ENCODE peak calls at places on chromosomes 5 and 9, in five cellular contexts. W, Y, N, H and S are unnamed samples.

GRCh38 chr5:151313357-151313756 is 9.8 kb upstream of the SLC36A3 start:
- DNase-seq in W (no peak), Y (no peak), N (no peak), H (no peak), S (no peak)

GRCh38 chr9:129111762-129112151 is 542 bp downstream of the PTPA start:
- DNase-seq in W (peak; percentile 56), Y (peak; percentile 36), N (peak; percentile 25), H (no peak), S (peak; percentile 54)

GRCh38 chr9:109401169-109401989 is 80.5 kb upstream of the EPB41L4B start:
- DNase-seq in W (peak; percentile 80), Y (peak; percentile 74), N (peak; percentile 65), H (no peak), S (peak; percentile 95)

GRCh38 chr5:56941981-56942380 is 9.9 kb downstream of the MIER3 start:
- DNase-seq in W (no peak), Y (no peak), N (no peak), H (no peak), S (no peak)

GRCh38 chr5:89735108-89735507 is 674.4 kb downstream of the CETN3 start:
- DNase-seq in W (no peak), Y (no peak), N (no peak), H (no peak), S (no peak)

GRCh38 chr9:117779760-117780159 is 75.6 kb downstream of the TLR4 start:
- DNase-seq in W (no peak), Y (no peak), N (no peak), H (no peak), S (peak; percentile 8)

GRCh38 chr9:130927995-130928900 is 10.8 kb downstream of the FIBCD1 start:
- DNase-seq in W (peak; percentile 73), Y (peak; percentile 81), N (peak; percentile 70), H (peak; percentile 70), S (no peak)

GRCh38 chr5:77138981-77139380 is 51.9 kb upstream of the ZBED3 start:
- DNase-seq in W (no peak), Y (no peak), N (no peak), H (no peak), S (no peak)

GRCh38 chr9:89533396-89534187 is 35.7 kb upstream of the SEMA4D start:
- DNase-seq in W (no peak), Y (no peak), N (no peak), H (no peak), S (no peak)

GRCh38 chr5:145495171-145495570 is 340.0 kb downstream of the PRELID2 start:
- DNase-seq in W (no peak), Y (no peak), N (no peak), H (no peak), S (no peak)

GRCh38 chr5:77645158-77645994 is 6.9 kb upstream of the OTP start:
- DNase-seq in W (peak; percentile 86), Y (peak; percentile 34), N (peak; percentile 13), H (no peak), S (peak; percentile 72)

GRCh38 chr9:33023661-33024060 is 1.4 kb upstream of the DNAJA1 start:
- DNase-seq in W (no peak), Y (no peak), N (no peak), H (no peak), S (no peak)

GRCh38 chr9:101477214-101477613 is 41.6 kb upstream of the ALDOB start:
- DNase-seq in W (no peak), Y (no peak), N (no peak), H (no peak), S (no peak)

GRCh38 chr9:109551651-109552050 is 53.5 kb upstream of the PTPN3 start:
- DNase-seq in W (no peak), Y (no peak), N (no peak), H (no peak), S (no peak)

GRCh38 chr9:115058175-115058574 is 59.8 kb downstream of the TNC start:
- DNase-seq in W (no peak), Y (no peak), N (no peak), H (no peak), S (no peak)

GRCh38 chr5:180142824-180143610 is 66.0 kb downstream of the RASGEF1C start:
- DNase-seq in W (no peak), Y (no peak), N (no peak), H (no peak), S (no peak)

GRCh38 chr5:147522435-147522834 is 12.6 kb upstream of the DPYSL3 start:
- DNase-seq in W (no peak), Y (no peak), N (no peak), H (no peak), S (no peak)

GRCh38 chr5:77167695-77168111 is 42.8 kb upstream of the PDE8B start:
- DNase-seq in W (no peak), Y (peak; percentile 92), N (no peak), H (no peak), S (no peak)

GRCh38 chr9:127720031-127720864 is 4.4 kb downstream of the TTC16 start:
- DNase-seq in W (no peak), Y (no peak), N (no peak), H (no peak), S (no peak)

GRCh38 chr5:128241071-128241695 is 157.6 kb downstream of the SLC12A2 start:
- DNase-seq in W (no peak), Y (no peak), N (no peak), H (no peak), S (no peak)

GRCh38 chr5:149132474-149132873 is 8.8 kb upstream of the ABLIM3 start:
- DNase-seq in W (no peak), Y (no peak), N (no peak), H (no peak), S (no peak)

GRCh38 chr5:149130932-149131273 is 10.4 kb upstream of the ABLIM3 start:
- DNase-seq in W (no peak), Y (no peak), N (no peak), H (no peak), S (no peak)

GRCh38 chr5:149135536-149136201 is 5.6 kb upstream of the ABLIM3 start:
- DNase-seq in W (no peak), Y (no peak), N (no peak), H (no peak), S (no peak)

GRCh38 chr5:149134778-149135169 is 6.5 kb upstream of the ABLIM3 start:
- DNase-seq in W (no peak), Y (no peak), N (no peak), H (no peak), S (no peak)

DNA sequence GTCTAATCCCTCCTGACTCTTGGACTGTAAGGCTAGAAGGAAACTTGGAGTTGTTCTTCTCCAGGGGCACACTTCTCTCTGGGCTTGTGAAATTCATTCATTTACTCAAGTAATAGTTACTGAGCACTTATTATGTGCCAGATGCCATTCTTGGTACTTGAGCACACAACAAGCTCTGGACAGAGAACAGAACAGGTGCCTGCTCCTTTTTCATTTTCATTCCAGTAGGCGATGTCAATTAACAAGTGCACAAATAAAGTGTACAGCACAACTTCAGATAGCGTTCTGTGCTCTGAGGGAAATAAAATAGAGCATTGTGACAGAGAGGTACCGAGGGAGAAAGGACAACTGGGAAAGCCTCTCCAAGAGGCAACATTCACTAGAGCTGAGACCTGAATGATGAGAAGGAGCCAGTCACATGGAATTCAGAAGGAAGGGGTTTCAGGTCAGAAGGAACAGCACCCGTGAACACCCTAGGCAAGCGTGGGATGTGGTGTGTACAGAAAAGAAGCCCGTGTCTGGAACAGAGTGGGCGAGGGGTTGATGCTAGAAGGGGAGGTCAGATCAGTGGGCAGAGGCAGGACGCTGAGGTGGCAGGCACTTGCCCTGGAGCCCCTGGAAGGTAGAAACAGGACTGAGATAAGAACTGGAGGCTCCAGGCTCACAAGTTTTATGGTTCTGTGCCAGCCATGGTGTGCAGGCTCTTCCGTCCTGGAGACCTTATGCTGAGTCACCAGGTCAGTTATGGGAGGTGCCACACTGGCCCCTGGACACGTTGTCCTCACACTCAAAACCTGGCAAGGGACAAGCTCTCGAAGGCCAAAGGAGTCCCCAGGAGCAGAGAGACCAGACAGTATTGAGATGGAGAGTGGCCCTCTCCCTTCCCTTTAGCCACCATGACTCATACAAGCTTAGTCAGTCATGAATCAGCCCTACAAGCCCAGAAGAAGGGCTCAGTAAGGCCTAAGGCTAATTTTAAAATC is 7.2 kb upstream of the ABLIM3 start:
- DNase-seq in W (peak; percentile 22), Y (peak; percentile 62), N (no peak), H (no peak), S (no peak)
- TF ChIP-seq JUNB in W (peak; percentile 47), Y (peak; percentile 92), N (no peak), H (no peak), S (no peak)

GRCh38 chr9:126706698-126707053 is 92.9 kb downstream of the LMX1B start:
- DNase-seq in W (no peak), Y (no peak), N (no peak), H (no peak), S (no peak)
- TF ChIP-seq CTCF in W (no peak), Y (peak; percentile 5), N (no peak), H (no peak), S (no peak)

GRCh38 chr5:80919678-80920196 is 40.4 kb upstream of the RASGRF2 start:
- DNase-seq in W (no peak), Y (no peak), N (no peak), H (no peak), S (no peak)
- TF ChIP-seq JUNB in W (no peak), Y (no peak), N (no peak), H (no peak), S (no peak)

DNA sequence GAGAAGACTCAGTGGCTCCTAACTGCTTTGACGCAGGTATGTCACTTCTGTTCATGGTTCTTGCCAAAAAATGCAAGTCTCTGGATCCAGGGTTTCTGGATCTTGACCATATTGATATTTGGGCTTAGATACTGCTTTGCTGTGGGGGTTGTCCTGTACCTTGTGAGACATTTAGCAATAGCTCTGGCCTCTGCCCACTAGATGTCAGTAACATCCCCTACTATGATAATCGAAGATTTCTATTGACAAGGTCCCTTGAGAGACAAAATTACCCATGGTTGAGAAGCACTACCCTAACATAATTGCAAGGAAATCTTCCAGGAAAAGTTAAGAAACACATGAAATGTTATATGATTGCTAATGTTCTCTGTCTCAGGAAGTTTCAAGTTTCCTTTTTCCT is 285.4 kb downstream of the TMEM232 start:
- DNase-seq in W (no peak), Y (peak; percentile 18), N (peak; percentile 37), H (no peak), S (peak; percentile 85)
- TF ChIP-seq CTCF in W (no peak), Y (no peak), N (peak; percentile 60), H (peak; percentile 56), S (peak; percentile 87)